ENCODE peak calls at places on chromosomes 2 and 18, in six cellular contexts. M is stimulated activated CD4-positive, alpha-beta T cell treated with anti-CD3 and anti-CD28 coated beads, Interleukin-12 subunit alpha, Interleukin-12 subunit beta, amount 100 ng/mL, for 4 hours; O is Caki2; A is HS-5; T is NCI-H1105; C is trophoblast cell. J is an unnamed sample.

GRCh38 chr2:96153291-96153713 is 8.1 kb upstream of the DUSP2 start:
- DNase-seq in M (no peak), O (no peak), A (no peak), T (no peak), C (no peak), J (no peak)

GRCh38 chr2:120238728-120239487 is 13.7 kb upstream of the RALB start:
- DNase-seq in M (no peak), O (peak; percentile 80), A (peak; percentile 78), T (no peak), C (peak; percentile 63), J (no peak)

GRCh38 chr18:74194691-74195090 is 46.4 kb downstream of the TIMM21 start:
- DNase-seq in M (no peak), O (no peak), A (no peak), T (no peak), C (peak; percentile 61), J (no peak)

GRCh38 chr2:239534581-239535412 is 134.0 kb upstream of the HDAC4 start:
- DNase-seq in M (no peak), O (no peak), A (no peak), T (no peak), C (no peak), J (no peak)

GRCh38 chr2:135004005-135004746 is 43.1 kb downstream of the MAP3K19 start:
- DNase-seq in M (peak; percentile 76), O (peak; percentile 58), A (peak; percentile 38), T (peak; percentile 16), C (peak; percentile 82), J (peak; percentile 63)

GRCh38 chr18:8339958-8340357 is 269.3 kb upstream of the RAB12 start:
- DNase-seq in M (no peak), O (no peak), A (no peak), T (no peak), C (no peak), J (no peak)

GRCh38 chr2:46294185-46294836 is 2.9 kb upstream of the EPAS1 start:
- DNase-seq in M (peak; percentile 6), O (no peak), A (no peak), T (no peak), C (peak; percentile 16), J (peak; percentile 35)

GRCh38 chr2:21358971-21359370 is 235.2 kb downstream of the TDRD15 start:
- DNase-seq in M (no peak), O (no peak), A (no peak), T (no peak), C (peak; percentile 93), J (no peak)

GRCh38 chr2:101348851-101349250 is 38.5 kb downstream of the CREG2 start:
- DNase-seq in M (no peak), O (no peak), A (no peak), T (no peak), C (no peak), J (no peak)

J was measured in SK-N-DZ.